ENCODE peak calls at places on chromosomes 2 and 18, in four cellular contexts. H, D, I and Z are unnamed samples.

GRCh38 chr2:230335461-230335863 is 8.5 kb downstream of the SP140L start:
- DNase-seq in H (peak), D (no peak), I (no peak), Z (peak)

GRCh38 chr2:224221455-224221913 is 180.4 kb downstream of the FAM124B start:
- DNase-seq in D (no peak), I (peak), H (peak), Z (peak)

GRCh38 chr2:201182650-201183372 is at the start of gene CASP10:
- DNase-seq in H (peak), I (peak), D (no peak), Z (peak)

GRCh38 chr2:217362290-217362689 is 502.4 kb upstream of the TNP1 start:
- DNase-seq in D (no peak), I (no peak), H (no peak), Z (no peak)

GRCh38 chr18:75517286-75517685 is 89.8 kb upstream of the SMIM21 start:
- DNase-seq in I (no peak), H (no peak), D (no peak), Z (no peak)

GRCh38 chr2:71938108-71938507 is 209.6 kb downstream of the CYP26B1 start:
- DNase-seq in D (no peak), I (no peak), H (no peak), Z (no peak)

GRCh38 chr2:74261204-74261864 is 62.9 kb downstream of the MTHFD2 start:
- DNase-seq in D (no peak), I (peak), H (peak), Z (peak)

GRCh38 chr2:120625865-120626560 is 109.7 kb upstream of the GLI2 start:
- DNase-seq in D (no peak), I (no peak), H (no peak), Z (no peak)

GRCh38 chr18:50665015-50665414 is 105.1 kb downstream of the MAPK4 start:
- DNase-seq in D (no peak), I (no peak), H (no peak), Z (no peak)

GRCh38 chr2:165369131-165369935 is 100.2 kb upstream of the CSRNP3 start:
- DNase-seq in H (no peak), D (no peak), I (no peak), Z (peak)